ENCODE peak calls at places on chromosomes 4 and X, in eight cellular contexts. I, U, G, V, X, R, Q and H are unnamed samples.

GRCh38 chr4:14428125-14428524 is 574.2 kb upstream of the CPEB2 start:
- DNase-seq in I (peak), U (no peak), G (no peak), V (no peak), X (no peak), R (no peak), Q (no peak), H (no peak)

GRCh38 chrX:110408949-110409588 is 50.4 kb downstream of the RTL9 start:
- DNase-seq in I (no peak), U (no peak), G (no peak), V (no peak), X (no peak), R (no peak), Q (peak), H (no peak)

GRCh38 chr4:87574996-87575395 is 33.3 kb upstream of the DSPP start:
- DNase-seq in I (peak), U (no peak), G (no peak), V (no peak), X (no peak), R (no peak), Q (no peak), H (no peak)

GRCh38 chr4:100084892-100085291 is 105.4 kb downstream of the DDIT4L start:
- DNase-seq in I (no peak), U (no peak), G (no peak), V (no peak), X (no peak), R (no peak), Q (no peak), H (no peak)

GRCh38 chr4:35253331-35253730 is 991.0 kb downstream of the ARAP2 start:
- DNase-seq in I (no peak), U (no peak), G (no peak), V (no peak), X (no peak), R (no peak), Q (no peak), H (no peak)

GRCh38 chr4:182975806-182976205 is 58.6 kb upstream of the DCTD start:
- DNase-seq in I (peak), U (peak), G (peak), V (no peak), X (no peak), R (no peak), Q (no peak), H (no peak)

GRCh38 chr4:152944678-152945320 is 8.7 kb downstream of the FHDC1 start:
- DNase-seq in I (no peak), U (no peak), G (no peak), V (no peak), X (no peak), R (no peak), Q (no peak), H (no peak)

GRCh38 chrX:16822723-16823122 is 36.5 kb downstream of the TXLNG start:
- DNase-seq in I (peak), U (no peak), G (no peak), V (no peak), X (no peak), R (no peak), Q (no peak), H (no peak)

GRCh38 chr4:40482985-40483647 is 146.5 kb downstream of the RBM47 start:
- DNase-seq in I (no peak), U (no peak), G (no peak), V (no peak), X (no peak), R (no peak), Q (no peak), H (no peak)

GRCh38 chrX:103063918-103064434 is at the start of gene BEX1:
- DNase-seq in I (peak), U (peak), G (no peak), V (no peak), X (no peak), R (no peak), Q (peak), H (no peak)

DNA sequence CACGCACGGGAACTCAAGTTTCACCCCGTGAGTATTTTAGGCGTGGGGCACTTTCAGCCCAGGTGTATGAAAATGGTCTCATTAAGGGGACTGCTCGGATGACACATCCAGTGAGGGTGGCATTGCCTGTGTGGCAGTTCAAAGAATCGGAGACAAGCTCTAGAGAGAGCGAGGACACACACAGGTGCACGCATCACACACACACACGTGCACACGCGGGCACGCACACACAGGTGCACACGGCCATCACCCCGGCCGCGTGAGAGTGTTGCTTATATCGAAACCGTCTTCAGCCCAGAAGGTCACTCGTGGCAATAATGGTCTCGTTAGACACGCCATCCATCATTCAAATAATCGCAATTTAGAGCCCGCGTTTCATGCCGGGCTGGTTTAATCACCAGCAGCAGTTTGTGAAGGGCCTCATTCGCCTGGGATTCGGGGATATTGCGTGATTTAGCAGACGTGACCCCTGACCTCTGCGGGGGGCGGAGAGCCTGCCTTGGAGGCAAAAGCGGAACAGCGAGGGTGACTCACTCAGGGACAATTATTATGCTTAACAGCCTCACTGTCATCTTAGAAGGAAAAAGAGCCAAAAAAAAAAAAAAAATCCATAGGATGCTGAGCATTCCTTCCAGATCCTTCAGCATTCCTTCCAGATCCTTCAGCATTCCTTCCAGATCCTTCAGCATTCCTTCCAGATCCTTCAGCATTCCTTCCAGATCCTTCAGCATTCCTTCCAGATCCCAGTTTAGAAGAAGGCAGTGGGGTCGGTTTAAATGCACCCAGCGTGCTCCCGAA is 89.4 kb upstream of the PPP2R3B start:
- DNase-seq in I (no peak), U (no peak), G (no peak), V (no peak), X (no peak), R (no peak), Q (no peak), H (no peak)
- H3K4me3 ChIP-seq in I (no peak), U (no peak), G (no peak), V (no peak), X (no peak), R (no peak), Q (no peak), H (no peak)

GRCh38 chr4:133484287-133484686 is 335.2 kb downstream of the PCDH10 start:
- DNase-seq in I (no peak), U (no peak), G (no peak), V (no peak), X (no peak), R (no peak), Q (no peak), H (no peak)

DNA sequence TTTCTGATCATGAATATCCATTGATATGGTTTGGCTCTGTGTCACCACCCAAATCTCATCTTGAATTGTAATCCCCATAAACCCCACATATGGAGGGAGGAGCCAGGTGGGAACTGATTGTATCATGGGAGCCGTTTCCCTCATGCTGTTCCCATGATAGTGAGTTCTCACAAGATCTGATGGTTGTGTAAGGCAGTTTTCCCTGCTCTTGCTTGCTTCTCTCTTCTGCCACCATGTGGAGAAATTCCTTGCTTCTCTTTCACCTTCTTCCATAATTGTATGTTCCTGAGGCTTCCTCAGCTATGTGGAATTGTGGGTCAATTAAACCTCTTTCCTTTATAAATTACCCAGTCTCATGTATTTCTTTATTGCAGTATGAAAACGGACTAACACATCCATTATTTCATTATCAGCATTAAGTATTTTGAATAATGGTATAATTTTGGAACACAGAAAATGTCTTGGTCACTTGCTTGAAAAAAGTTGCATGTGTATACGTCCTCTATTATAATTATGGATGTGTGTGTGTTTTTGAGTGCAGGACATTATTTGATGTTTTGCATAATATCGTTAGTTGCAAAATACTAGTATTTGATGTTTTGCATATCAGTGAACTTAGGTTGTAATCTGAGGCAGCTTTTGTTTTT is 334.6 kb downstream of the PCDH10 start:
- DNase-seq in I (peak), U (peak), G (no peak), V (no peak), X (no peak), R (no peak), Q (peak), H (no peak)
- TF ChIP-seq CTCF in I (peak), U (peak), G (no peak), V (no peak), X (no peak), R (no peak), Q (peak), H (peak)

GRCh38 chr4:337932-338758 is 531 bp downstream of the ZNF141 start:
- DNase-seq in I (peak), U (no peak), G (peak), V (peak), X (peak), R (peak), Q (peak), H (no peak)
- H3K4me3 ChIP-seq in I (peak), U (peak), G (peak), V (peak), X (peak), R (peak), Q (peak), H (peak)

GRCh38 chr4:139301821-139302611 is at the start of gene NDUFC1:
- DNase-seq in I (peak), U (no peak), G (peak), V (peak), X (peak), R (peak), Q (peak), H (peak)
- TF ChIP-seq CTCF in I (peak), U (peak), G (peak), V (peak), X (no peak), R (no peak), Q (no peak), H (peak)